ENCODE peak calls at places on chromosomes 11 and 22, in seven cellular contexts. D is body of pancreas, I is neural crest cell, M is GM12865, G is upper lobe of right lung, U is MM.1S, R is fibroblast of the aortic adventitia. K is an unnamed sample.

GRCh38 chr22:22507743-22508273 is 734 bp downstream of the ZNF280B start:
- DNase-seq in R (peak; percentile 4), D (no peak), I (no peak), G (no peak), M (no peak), U (no peak), K (no peak)

GRCh38 chr11:60095477-60096120 is 7.1 kb downstream of the MS4A2 start:
- DNase-seq in G (no peak), I (no peak), D (no peak), M (no peak), U (no peak), R (no peak), K (no peak)

GRCh38 chr11:64757549-64758329 is 2.0 kb downstream of the PYGM start:
- DNase-seq in M (no peak), I (no peak), G (peak; percentile 59), U (no peak), R (no peak), D (no peak), K (no peak)

GRCh38 chr11:97361812-97362378 is 972.1 kb downstream of the JRKL start:
- DNase-seq in U (no peak), G (no peak), R (peak; percentile 1), I (no peak), D (no peak), M (no peak), K (no peak)

GRCh38 chr11:15212876-15213275 is 98.2 kb downstream of the INSC start:
- DNase-seq in M (no peak), G (no peak), D (no peak), U (no peak), I (no peak), R (no peak), K (no peak)

GRCh38 chr11:438101-438844 is 3.5 kb downstream of the ANO9 start:
- DNase-seq in I (no peak), R (no peak), D (no peak), G (no peak), M (no peak), U (no peak), K (no peak)

GRCh38 chr11:112507281-112507680 is 246.6 kb upstream of the PLET1 start:
- DNase-seq in D (no peak), I (no peak), M (no peak), U (no peak), G (no peak), R (no peak), K (no peak)

GRCh38 chr11:34940026-34940677 is 23.7 kb downstream of the PDHX start:
- DNase-seq in R (peak; percentile 66), I (no peak), U (no peak), G (no peak), D (no peak), M (peak; percentile 24), K (no peak)

GRCh38 chr11:64753019-64753379 is 6.8 kb downstream of the PYGM start:
- DNase-seq in G (no peak), I (no peak), D (no peak), R (no peak), U (no peak), M (no peak), K (no peak)

GRCh38 chr11:64759131-64759721 is 548 bp downstream of the PYGM start:
- DNase-seq in G (peak; percentile 64), D (no peak), R (no peak), M (no peak), U (no peak), I (no peak), K (no peak)

GRCh38 chr22:17267661-17268330 is 48.6 kb upstream of the ADA2 start:
- DNase-seq in M (no peak), I (no peak), G (no peak), R (no peak), U (no peak), D (no peak), K (no peak)

GRCh38 chr11:74253361-74253760 is 58.1 kb downstream of the P4HA3 start:
- DNase-seq in I (no peak), M (no peak), D (no peak), R (no peak), U (no peak), G (no peak), K (no peak)

GRCh38 chr11:4606231-4607015 is 1.6 kb downstream of the TRIM68 start:
- DNase-seq in D (peak; percentile 8), I (no peak), U (no peak), G (no peak), R (peak; percentile 67), M (no peak), K (no peak)

GRCh38 chr22:37525746-37526350 is 6.6 kb upstream of the CARD10 start:
- DNase-seq in D (no peak), M (no peak), U (no peak), G (no peak), I (no peak), R (no peak), K (no peak)

GRCh38 chr11:2525941-2526807 is 81.4 kb downstream of the KCNQ1 start:
- DNase-seq in M (no peak), R (no peak), I (no peak), G (peak; percentile 63), D (no peak), U (no peak), K (peak; percentile 4)

GRCh38 chr22:43113516-43114251 is 3.1 kb downstream of the BIK start:
- DNase-seq in R (no peak), I (no peak), U (no peak), M (no peak), G (no peak), D (peak; percentile 71), K (no peak)

GRCh38 chr11:121282376-121282775 is 10.2 kb upstream of the SC5D start:
- DNase-seq in G (no peak), M (no peak), U (no peak), D (no peak), I (no peak), R (no peak), K (no peak)

GRCh38 chr11:84884836-84885235 is 742.3 kb downstream of the DLG2 start:
- DNase-seq in U (no peak), R (no peak), I (no peak), D (no peak), G (no peak), M (no peak), K (no peak)

GRCh38 chr11:84887055-84887629 is 740.0 kb downstream of the DLG2 start:
- DNase-seq in G (no peak), R (no peak), D (no peak), I (no peak), M (no peak), U (peak; percentile 37), K (no peak)

GRCh38 chr11:84889556-84889955 is 737.6 kb downstream of the DLG2 start:
- DNase-seq in G (no peak), R (no peak), U (no peak), D (no peak), M (no peak), I (no peak), K (no peak)

GRCh38 chr11:84890706-84891105 is 736.4 kb downstream of the DLG2 start:
- DNase-seq in M (no peak), I (no peak), G (no peak), D (no peak), R (no peak), U (no peak), K (no peak)

GRCh38 chr11:84886344-84886743 is 740.8 kb downstream of the DLG2 start:
- DNase-seq in M (no peak), G (no peak), R (no peak), U (no peak), D (no peak), I (no peak), K (no peak)
- TF ChIP-seq CTCF in M (no peak), G (no peak), R (no peak), U (no peak), D (no peak), I (no peak), K (no peak)

GRCh38 chr11:122788781-122789535 is 49.3 kb upstream of the CRTAM start:
- DNase-seq in U (no peak), I (no peak), M (no peak), D (no peak), R (no peak), G (no peak), K (no peak)
- TF ChIP-seq CTCF in U (peak; percentile 24), I (peak; percentile 27), M (peak; percentile 14), D (no peak), R (peak; percentile 2), G (no peak), K (peak; percentile 34)

GRCh38 chr22:44992166-44992565 is 17.6 kb downstream of the PHF21B start:
- DNase-seq in I (no peak), D (no peak), U (no peak), G (no peak), M (no peak), R (no peak), K (no peak)

GRCh38 chr22:44988671-44989070 is 21.1 kb downstream of the PHF21B start:
- DNase-seq in M (no peak), G (no peak), U (no peak), D (no peak), R (no peak), I (no peak), K (no peak)

GRCh38 chr22:44990328-44990727 is 19.5 kb downstream of the PHF21B start:
- DNase-seq in M (no peak), U (no peak), D (no peak), R (no peak), G (no peak), I (no peak), K (no peak)

GRCh38 chr22:44991218-44991617 is 18.6 kb downstream of the PHF21B start:
- DNase-seq in G (no peak), D (no peak), R (no peak), I (no peak), M (no peak), U (no peak), K (no peak)

DNA sequence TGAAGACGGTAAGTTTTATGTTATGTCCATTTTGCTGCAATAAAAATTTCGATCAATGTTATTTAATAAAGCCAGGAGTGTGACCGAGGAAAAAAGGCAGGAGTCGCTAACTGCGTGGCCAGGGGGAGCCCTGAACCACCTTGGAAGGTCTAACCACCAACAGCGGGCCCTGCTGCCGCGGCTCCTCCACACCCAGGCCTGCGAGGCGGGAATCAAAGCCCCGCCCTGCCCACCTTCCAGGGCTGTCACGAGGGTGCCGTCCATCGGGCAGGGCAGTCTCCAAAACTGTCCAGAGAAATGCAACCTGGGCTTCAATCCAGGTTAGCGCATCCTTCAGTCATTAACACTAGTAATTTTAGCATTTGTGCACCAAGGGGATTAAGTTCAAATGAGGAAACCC is 19.0 kb downstream of the PHF21B start:
- DNase-seq in I (no peak), R (no peak), G (no peak), M (no peak), D (no peak), U (no peak), K (no peak)
- TF ChIP-seq CTCF in I (no peak), R (no peak), G (no peak), M (no peak), D (no peak), U (no peak), K (no peak)

DNA sequence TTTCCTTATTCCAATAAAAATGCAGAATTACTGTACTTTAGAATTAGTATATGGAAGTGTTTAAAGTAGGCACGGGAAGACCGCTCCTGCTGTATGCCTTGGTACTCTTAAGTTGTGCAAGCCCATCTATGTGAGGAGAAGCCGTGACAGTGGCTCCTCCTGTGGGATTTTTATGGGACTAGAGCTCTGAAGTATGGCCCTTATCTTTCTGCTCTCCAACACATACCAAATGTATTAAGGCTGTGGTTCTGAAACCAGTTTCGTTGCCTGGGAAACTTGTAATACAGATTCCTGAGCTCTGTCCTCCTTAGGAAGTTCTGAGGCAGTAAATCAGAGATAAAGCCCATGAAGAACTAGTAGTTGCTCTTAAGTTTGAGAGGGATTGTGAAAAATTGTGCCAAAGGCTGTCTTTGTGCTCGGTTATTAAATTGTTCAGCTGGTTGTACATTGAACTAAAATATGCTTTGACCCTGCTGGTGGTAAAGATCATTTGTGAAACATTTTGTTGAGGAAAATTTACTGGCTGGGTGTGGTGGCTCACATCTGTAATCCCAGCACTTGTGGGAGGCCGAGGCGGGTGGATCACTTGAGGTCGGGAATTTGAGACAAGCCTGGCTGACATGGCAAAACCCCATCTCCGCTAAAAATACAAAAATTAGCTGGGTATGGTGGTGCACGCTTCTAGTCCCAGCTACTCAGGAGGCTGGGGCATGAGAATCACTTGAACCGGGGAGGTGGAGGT is 29.3 kb downstream of the RTN3 start:
- DNase-seq in I (no peak), G (no peak), D (no peak), R (peak; percentile 93), M (no peak), U (no peak), K (no peak)
- TF ChIP-seq CTCF in I (no peak), G (no peak), D (no peak), R (peak; percentile 58), M (no peak), U (no peak), K (no peak)

K was measured in endothelial cell.